ENCODE peak calls at places on chromosomes 3 and 15, in ten cellular contexts. One of them, this sample, is unnamed.

GRCh38 chr3:149879872-149880271 is 66.9 kb downstream of the RNF13 start:
- DNase-seq in sigmoid colon: peak; percentile 71
- DNase-seq in heart right ventricle: peak; percentile 55
- DNase-seq in HCT116: peak; percentile 24
- DNase-seq in fibroblast of lung: peak; percentile 53
- DNase-seq in adrenal gland: peak; percentile 64
- DNase-seq in spleen: no peak
- DNase-seq in RWPE2: no peak
- DNase-seq in mammary epithelial cell: peak; percentile 49
- DNase-seq in body of pancreas: peak; percentile 16
- DNase-seq in this sample: peak; percentile 77

GRCh38 chr3:129052675-129053074 is 7.9 kb upstream of the GP9 start:
- DNase-seq in mammary epithelial cell: no peak
- DNase-seq in sigmoid colon: no peak
- DNase-seq in heart right ventricle: peak; percentile 83
- DNase-seq in adrenal gland: no peak
- DNase-seq in RWPE2: no peak
- DNase-seq in HCT116: no peak
- DNase-seq in spleen: peak; percentile 55
- DNase-seq in fibroblast of lung: no peak
- DNase-seq in body of pancreas: peak; percentile 67
- DNase-seq in this sample: no peak

GRCh38 chr3:34067442-34068130 is 269.2 kb downstream of the PDCD6IP start:
- DNase-seq in mammary epithelial cell: no peak
- DNase-seq in RWPE2: no peak
- DNase-seq in spleen: no peak
- DNase-seq in body of pancreas: no peak
- DNase-seq in HCT116: no peak
- DNase-seq in heart right ventricle: no peak
- DNase-seq in sigmoid colon: no peak
- DNase-seq in adrenal gland: no peak
- DNase-seq in fibroblast of lung: no peak
- DNase-seq in this sample: no peak

GRCh38 chr15:99450896-99451358 is 114.9 kb upstream of the MEF2A start:
- DNase-seq in body of pancreas: peak; percentile 48
- DNase-seq in RWPE2: peak; percentile 80
- DNase-seq in spleen: no peak
- DNase-seq in sigmoid colon: peak; percentile 83
- DNase-seq in HCT116: no peak
- DNase-seq in heart right ventricle: peak; percentile 91
- DNase-seq in adrenal gland: peak; percentile 68
- DNase-seq in fibroblast of lung: peak; percentile 86
- DNase-seq in mammary epithelial cell: peak; percentile 90
- DNase-seq in this sample: no peak

GRCh38 chr3:152121292-152121654 is 147.5 kb upstream of the MBNL1 start:
- DNase-seq in heart right ventricle: no peak
- DNase-seq in HCT116: no peak
- DNase-seq in body of pancreas: no peak
- DNase-seq in fibroblast of lung: peak; percentile 96
- DNase-seq in mammary epithelial cell: peak; percentile 77
- DNase-seq in sigmoid colon: no peak
- DNase-seq in adrenal gland: no peak
- DNase-seq in RWPE2: no peak
- DNase-seq in spleen: no peak
- DNase-seq in this sample: no peak

GRCh38 chr15:59688888-59689625 is at the start of gene BNIP2:
- DNase-seq in RWPE2: peak; percentile 100
- DNase-seq in heart right ventricle: peak; percentile 99
- DNase-seq in sigmoid colon: peak; percentile 100
- DNase-seq in adrenal gland: peak; percentile 99
- DNase-seq in fibroblast of lung: peak; percentile 98
- DNase-seq in spleen: peak; percentile 100
- DNase-seq in mammary epithelial cell: peak; percentile 97
- DNase-seq in body of pancreas: peak; percentile 98
- DNase-seq in HCT116: peak; percentile 94
- DNase-seq in this sample: peak; percentile 100

GRCh38 chr15:54576303-54576935 is 598.2 kb downstream of the UNC13C start:
- DNase-seq in heart right ventricle: no peak
- DNase-seq in body of pancreas: no peak
- DNase-seq in sigmoid colon: no peak
- DNase-seq in mammary epithelial cell: no peak
- DNase-seq in HCT116: no peak
- DNase-seq in spleen: no peak
- DNase-seq in fibroblast of lung: no peak
- DNase-seq in adrenal gland: no peak
- DNase-seq in RWPE2: no peak
- DNase-seq in this sample: no peak

GRCh38 chr15:38048001-38048455 is 113.6 kb downstream of the TMCO5A start:
- DNase-seq in sigmoid colon: no peak
- DNase-seq in body of pancreas: no peak
- DNase-seq in RWPE2: no peak
- DNase-seq in fibroblast of lung: no peak
- DNase-seq in HCT116: no peak
- DNase-seq in mammary epithelial cell: no peak
- DNase-seq in spleen: no peak
- DNase-seq in heart right ventricle: no peak
- DNase-seq in adrenal gland: no peak
- DNase-seq in this sample: no peak

GRCh38 chr15:80317389-80318169 is 65.6 kb upstream of the CTXND1 start:
- DNase-seq in heart right ventricle: peak; percentile 28
- DNase-seq in spleen: no peak
- DNase-seq in sigmoid colon: peak; percentile 69
- DNase-seq in RWPE2: no peak
- DNase-seq in HCT116: no peak
- DNase-seq in adrenal gland: no peak
- DNase-seq in body of pancreas: no peak
- DNase-seq in mammary epithelial cell: peak; percentile 95
- DNase-seq in fibroblast of lung: peak; percentile 90
- DNase-seq in this sample: no peak

GRCh38 chr3:190486908-190487607 is 26.8 kb upstream of the IL1RAP start:
- DNase-seq in fibroblast of lung: no peak
- DNase-seq in spleen: no peak
- DNase-seq in sigmoid colon: no peak
- DNase-seq in heart right ventricle: no peak
- DNase-seq in body of pancreas: no peak
- DNase-seq in HCT116: no peak
- DNase-seq in RWPE2: no peak
- DNase-seq in adrenal gland: no peak
- DNase-seq in mammary epithelial cell: no peak
- DNase-seq in this sample: no peak

GRCh38 chr3:147449669-147450068 is 40.5 kb downstream of the ZIC1 start:
- DNase-seq in fibroblast of lung: no peak
- DNase-seq in mammary epithelial cell: no peak
- DNase-seq in body of pancreas: no peak
- DNase-seq in RWPE2: no peak
- DNase-seq in HCT116: no peak
- DNase-seq in adrenal gland: no peak
- DNase-seq in heart right ventricle: no peak
- DNase-seq in spleen: no peak
- DNase-seq in sigmoid colon: no peak
- DNase-seq in this sample: no peak

DNA sequence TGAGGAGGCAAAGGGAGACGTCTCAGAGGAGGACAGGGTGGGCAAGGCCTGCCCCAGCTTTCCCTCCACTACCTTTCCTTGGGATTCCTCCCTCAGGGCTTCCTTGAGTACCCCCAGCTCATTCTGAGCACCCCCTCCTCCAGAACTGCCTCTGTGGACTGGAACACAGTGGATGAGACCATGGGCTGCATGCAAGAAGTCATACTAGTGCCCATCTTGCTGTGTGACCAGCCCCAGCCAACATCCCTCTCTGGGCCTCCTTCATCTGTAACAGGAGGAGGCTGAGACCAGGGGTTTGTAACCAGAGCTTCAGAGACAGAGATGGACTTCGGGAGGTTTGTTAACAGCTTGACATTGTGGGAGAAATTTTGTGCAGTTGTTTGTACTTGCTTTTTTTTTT is 25.6 kb downstream of the FEM1B start:
- DNase-seq in heart right ventricle: no peak
- DNase-seq in body of pancreas: no peak
- DNase-seq in HCT116: no peak
- DNase-seq in adrenal gland: no peak
- DNase-seq in fibroblast of lung: no peak
- DNase-seq in sigmoid colon: no peak
- DNase-seq in RWPE2: no peak
- DNase-seq in spleen: no peak
- DNase-seq in mammary epithelial cell: no peak
- DNase-seq in this sample: no peak
- H3K27ac ChIP-seq in heart right ventricle: no peak overlapping the region
- H3K27ac ChIP-seq in body of pancreas: no peak overlapping the region
- H3K27ac ChIP-seq in HCT116: no peak overlapping the region
- H3K27ac ChIP-seq in adrenal gland: no peak overlapping the region
- H3K27ac ChIP-seq in fibroblast of lung: no peak overlapping the region
- H3K27ac ChIP-seq in sigmoid colon: no peak overlapping the region
- H3K27ac ChIP-seq in RWPE2: no peak overlapping the region
- H3K27ac ChIP-seq in spleen: no peak overlapping the region
- H3K27ac ChIP-seq in mammary epithelial cell: no peak overlapping the region
- H3K27ac ChIP-seq in this sample: no peak overlapping the region

DNA sequence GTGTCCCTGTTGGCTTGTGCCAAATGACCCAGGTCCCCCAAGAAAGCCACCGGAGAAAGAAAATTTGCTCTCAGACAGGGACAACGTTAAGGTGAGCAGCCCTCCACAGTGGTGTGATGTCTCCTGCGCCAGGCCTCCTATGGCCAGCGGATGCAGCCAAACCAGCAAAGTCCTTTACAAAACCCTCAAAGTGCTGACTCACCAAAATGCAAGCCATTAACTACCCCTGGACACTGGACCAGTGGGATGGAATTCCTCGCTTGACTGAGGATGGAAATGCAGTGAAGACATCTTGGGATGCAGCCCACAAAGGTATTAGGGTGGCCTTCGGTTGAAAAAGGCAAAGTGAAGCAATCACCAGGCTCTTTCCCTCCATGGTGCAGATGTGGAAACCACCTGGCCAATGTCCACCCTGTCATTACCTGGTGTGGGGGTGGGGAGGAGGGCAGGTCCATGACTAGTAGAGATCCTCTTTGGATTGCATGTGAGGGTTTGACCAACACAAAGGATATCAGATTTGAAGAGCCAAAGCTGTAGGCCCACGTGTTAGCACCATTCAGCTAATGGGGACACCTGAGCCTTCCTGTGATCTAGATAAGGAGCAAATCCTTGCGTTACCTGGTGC is 127.4 kb upstream of the SLC6A11 start:
- DNase-seq in spleen: no peak
- DNase-seq in adrenal gland: no peak
- DNase-seq in HCT116: no peak
- DNase-seq in heart right ventricle: no peak
- DNase-seq in sigmoid colon: no peak
- DNase-seq in RWPE2: no peak
- DNase-seq in body of pancreas: no peak
- DNase-seq in fibroblast of lung: no peak
- DNase-seq in mammary epithelial cell: no peak
- DNase-seq in this sample: no peak
- H3K27me3 ChIP-seq in spleen: no peaks in the 10 kb centered on the region
- H3K27me3 ChIP-seq in adrenal gland: no peaks in the 10 kb centered on the region
- H3K27me3 ChIP-seq in HCT116: peaks cover 20% of the 10 kb centered on the region
- H3K27me3 ChIP-seq in heart right ventricle: no peaks in the 10 kb centered on the region
- H3K27me3 ChIP-seq in sigmoid colon: no peaks in the 10 kb centered on the region
- H3K27me3 ChIP-seq in RWPE2: peaks cover 3% of the 10 kb centered on the region
- H3K27me3 ChIP-seq in body of pancreas: no peaks in the 10 kb centered on the region
- H3K27me3 ChIP-seq in fibroblast of lung: no peaks in the 10 kb centered on the region
- H3K27me3 ChIP-seq in mammary epithelial cell: no peaks in the 10 kb centered on the region
- H3K27me3 ChIP-seq in this sample: no peaks in the 10 kb centered on the region

GRCh38 chr15:25766421-25766820 is 96.7 kb downstream of the ATP10A start:
- DNase-seq in body of pancreas: no peak
- DNase-seq in HCT116: no peak
- DNase-seq in adrenal gland: no peak
- DNase-seq in spleen: no peak
- DNase-seq in sigmoid colon: no peak
- DNase-seq in RWPE2: no peak
- DNase-seq in fibroblast of lung: no peak
- DNase-seq in mammary epithelial cell: no peak
- DNase-seq in heart right ventricle: no peak
- DNase-seq in this sample: no peak
- H3K4me3 ChIP-seq in body of pancreas: no peak overlapping the region
- H3K4me3 ChIP-seq in HCT116: no peak overlapping the region
- H3K4me3 ChIP-seq in adrenal gland: no peak overlapping the region
- H3K4me3 ChIP-seq in spleen: no peak overlapping the region
- H3K4me3 ChIP-seq in sigmoid colon: no peak overlapping the region
- H3K4me3 ChIP-seq in RWPE2: no peak overlapping the region
- H3K4me3 ChIP-seq in fibroblast of lung: no peak overlapping the region
- H3K4me3 ChIP-seq in mammary epithelial cell: no peak overlapping the region
- H3K4me3 ChIP-seq in heart right ventricle: no peak overlapping the region
- H3K4me3 ChIP-seq in this sample: no peak overlapping the region

GRCh38 chr15:29612096-29612495 is 210.2 kb downstream of the TJP1 start:
- DNase-seq in heart right ventricle: no peak
- DNase-seq in mammary epithelial cell: no peak
- DNase-seq in fibroblast of lung: peak; percentile 88
- DNase-seq in HCT116: no peak
- DNase-seq in RWPE2: no peak
- DNase-seq in sigmoid colon: no peak
- DNase-seq in adrenal gland: no peak
- DNase-seq in spleen: no peak
- DNase-seq in body of pancreas: no peak
- DNase-seq in this sample: no peak
- H3K27ac ChIP-seq in heart right ventricle: no peak overlapping the region
- H3K27ac ChIP-seq in mammary epithelial cell: no peak overlapping the region
- H3K27ac ChIP-seq in fibroblast of lung: no peak overlapping the region
- H3K27ac ChIP-seq in HCT116: no peak overlapping the region
- H3K27ac ChIP-seq in RWPE2: no peak overlapping the region
- H3K27ac ChIP-seq in sigmoid colon: no peak overlapping the region
- H3K27ac ChIP-seq in adrenal gland: no peak overlapping the region
- H3K27ac ChIP-seq in spleen: no peak overlapping the region
- H3K27ac ChIP-seq in body of pancreas: no peak overlapping the region
- H3K27ac ChIP-seq in this sample: no peak overlapping the region

DNA sequence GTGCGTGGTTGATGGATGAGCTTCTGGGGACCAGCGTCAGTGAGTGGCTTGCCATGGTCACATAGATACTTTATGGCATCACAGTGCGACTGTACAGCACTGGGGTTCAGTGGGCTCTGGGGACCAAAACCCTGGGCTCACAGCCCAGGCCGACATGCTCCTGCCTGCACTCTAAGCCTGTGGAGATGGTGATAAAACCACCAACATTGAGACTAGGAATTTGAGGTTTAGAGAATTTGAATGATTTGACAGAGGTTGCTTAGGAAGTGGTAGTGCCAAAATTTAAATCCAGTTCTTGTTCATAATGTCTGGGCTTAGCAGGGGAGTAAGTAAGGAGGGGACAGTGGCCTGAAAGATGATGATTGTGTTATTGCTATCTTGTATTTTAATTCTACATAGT is 235.2 kb upstream of the RGMA start:
- DNase-seq in sigmoid colon: no peak
- DNase-seq in spleen: no peak
- DNase-seq in fibroblast of lung: peak; percentile 10
- DNase-seq in mammary epithelial cell: no peak
- DNase-seq in body of pancreas: no peak
- DNase-seq in adrenal gland: no peak
- DNase-seq in HCT116: no peak
- DNase-seq in heart right ventricle: no peak
- DNase-seq in RWPE2: no peak
- DNase-seq in this sample: no peak
- H3K27me3 ChIP-seq in sigmoid colon: no peaks in the 10 kb centered on the region
- H3K27me3 ChIP-seq in spleen: no peaks in the 10 kb centered on the region
- H3K27me3 ChIP-seq in fibroblast of lung: no peaks in the 10 kb centered on the region
- H3K27me3 ChIP-seq in mammary epithelial cell: no peaks in the 10 kb centered on the region
- H3K27me3 ChIP-seq in body of pancreas: no peaks in the 10 kb centered on the region
- H3K27me3 ChIP-seq in adrenal gland: no peaks in the 10 kb centered on the region
- H3K27me3 ChIP-seq in HCT116: no peaks in the 10 kb centered on the region
- H3K27me3 ChIP-seq in heart right ventricle: no peaks in the 10 kb centered on the region
- H3K27me3 ChIP-seq in RWPE2: no peaks in the 10 kb centered on the region
- H3K27me3 ChIP-seq in this sample: no peaks in the 10 kb centered on the region

GRCh38 chr3:186024210-186024609 is 84.7 kb downstream of the ETV5 start:
- DNase-seq in heart right ventricle: peak; percentile 29
- DNase-seq in RWPE2: no peak
- DNase-seq in adrenal gland: no peak
- DNase-seq in HCT116: no peak
- DNase-seq in fibroblast of lung: peak; percentile 27
- DNase-seq in sigmoid colon: peak; percentile 74
- DNase-seq in body of pancreas: peak; percentile 23
- DNase-seq in spleen: no peak
- DNase-seq in mammary epithelial cell: no peak
- DNase-seq in this sample: peak; percentile 68
- H3K4me3 ChIP-seq in heart right ventricle: peak overlapping the region; percentile 2
- H3K4me3 ChIP-seq in RWPE2: no peak overlapping the region
- H3K4me3 ChIP-seq in adrenal gland: no peak overlapping the region
- H3K4me3 ChIP-seq in HCT116: no peak overlapping the region
- H3K4me3 ChIP-seq in fibroblast of lung: peak overlapping the region; percentile 25
- H3K4me3 ChIP-seq in sigmoid colon: no peak overlapping the region
- H3K4me3 ChIP-seq in body of pancreas: no peak overlapping the region
- H3K4me3 ChIP-seq in spleen: no peak overlapping the region
- H3K4me3 ChIP-seq in mammary epithelial cell: no peak overlapping the region
- H3K4me3 ChIP-seq in this sample: no peak overlapping the region